ENCODE peak calls at places on chromosomes 2 and 18, in nine cellular contexts. One of them, this sample, is unnamed.

GRCh38 chr2:201707753-201708152 is 9.3 kb upstream of the MPP4 start:
- DNase-seq in testis: no peak
- DNase-seq in Peyer's patch: no peak
- DNase-seq in right atrium auricular region: no peak
- DNase-seq in tibial artery: no peak
- DNase-seq in BE2C: no peak
- DNase-seq in osteoblast: peak; percentile 21
- DNase-seq in HCT116: no peak
- DNase-seq in GM23338: no peak
- DNase-seq in this sample: no peak

GRCh38 chr18:77711096-77711495 is 461.4 kb downstream of the GALR1 start:
- DNase-seq in testis: no peak
- DNase-seq in Peyer's patch: no peak
- DNase-seq in right atrium auricular region: no peak
- DNase-seq in tibial artery: no peak
- DNase-seq in BE2C: no peak
- DNase-seq in osteoblast: no peak
- DNase-seq in HCT116: no peak
- DNase-seq in GM23338: peak; percentile 14
- DNase-seq in this sample: no peak

GRCh38 chr2:3387011-3387410 is 7.5 kb downstream of the TRAPPC12 start:
- DNase-seq in testis: no peak
- DNase-seq in Peyer's patch: no peak
- DNase-seq in right atrium auricular region: no peak
- DNase-seq in tibial artery: no peak
- DNase-seq in BE2C: no peak
- DNase-seq in osteoblast: no peak
- DNase-seq in HCT116: no peak
- DNase-seq in GM23338: no peak
- DNase-seq in this sample: no peak

GRCh38 chr2:152350155-152350679 is 15.2 kb downstream of the FMNL2 start:
- DNase-seq in testis: no peak
- DNase-seq in Peyer's patch: no peak
- DNase-seq in right atrium auricular region: no peak
- DNase-seq in tibial artery: no peak
- DNase-seq in BE2C: no peak
- DNase-seq in osteoblast: no peak
- DNase-seq in HCT116: no peak
- DNase-seq in GM23338: no peak
- DNase-seq in this sample: no peak

GRCh38 chr2:156663757-156664409 is 227.7 kb downstream of the GPD2 start:
- DNase-seq in testis: no peak
- DNase-seq in Peyer's patch: no peak
- DNase-seq in right atrium auricular region: no peak
- DNase-seq in tibial artery: no peak
- DNase-seq in BE2C: no peak
- DNase-seq in osteoblast: peak; percentile 53
- DNase-seq in HCT116: no peak
- DNase-seq in GM23338: peak; percentile 24
- DNase-seq in this sample: no peak

GRCh38 chr2:195533771-195534642 is 123.0 kb upstream of the SLC39A10 start:
- DNase-seq in testis: peak; percentile 60
- DNase-seq in Peyer's patch: no peak
- DNase-seq in right atrium auricular region: peak; percentile 80
- DNase-seq in tibial artery: peak; percentile 83
- DNase-seq in BE2C: peak; percentile 82
- DNase-seq in osteoblast: peak; percentile 84
- DNase-seq in HCT116: peak; percentile 61
- DNase-seq in GM23338: peak; percentile 11
- DNase-seq in this sample: peak; percentile 71

GRCh38 chr2:34266908-34267697 is 668.0 kb upstream of the FAM98A start:
- DNase-seq in testis: no peak
- DNase-seq in Peyer's patch: no peak
- DNase-seq in right atrium auricular region: no peak
- DNase-seq in tibial artery: no peak
- DNase-seq in BE2C: peak; percentile 21
- DNase-seq in osteoblast: no peak
- DNase-seq in HCT116: no peak
- DNase-seq in GM23338: peak; percentile 5
- DNase-seq in this sample: no peak

GRCh38 chr2:62198237-62198633 is 2.3 kb downstream of the B3GNT2 start:
- DNase-seq in testis: no peak
- DNase-seq in Peyer's patch: no peak
- DNase-seq in right atrium auricular region: no peak
- DNase-seq in tibial artery: no peak
- DNase-seq in BE2C: no peak
- DNase-seq in osteoblast: no peak
- DNase-seq in HCT116: no peak
- DNase-seq in GM23338: no peak
- DNase-seq in this sample: no peak

GRCh38 chr2:176161817-176162626 is 4.9 kb downstream of the HOXD3 start:
- DNase-seq in testis: no peak
- DNase-seq in Peyer's patch: no peak
- DNase-seq in right atrium auricular region: no peak
- DNase-seq in tibial artery: no peak
- DNase-seq in BE2C: no peak
- DNase-seq in osteoblast: peak; percentile 97
- DNase-seq in HCT116: no peak
- DNase-seq in GM23338: peak; percentile 13
- DNase-seq in this sample: no peak
- H3K27me3 ChIP-seq in testis: no peaks in the 10 kb centered on the region
- H3K27me3 ChIP-seq in Peyer's patch: no peaks in the 10 kb centered on the region
- H3K27me3 ChIP-seq in right atrium auricular region: peaks cover 87% of the 10 kb centered on the region
- H3K27me3 ChIP-seq in tibial artery: no peaks in the 10 kb centered on the region
- H3K27me3 ChIP-seq in BE2C: no peaks in the 10 kb centered on the region
- H3K27me3 ChIP-seq in osteoblast: peaks cover 80% of the 10 kb centered on the region
- H3K27me3 ChIP-seq in HCT116: no peaks in the 10 kb centered on the region
- H3K27me3 ChIP-seq in GM23338: peaks cover 100% of the 10 kb centered on the region
- H3K27me3 ChIP-seq in this sample: peaks cover 43% of the 10 kb centered on the region

GRCh38 chr18:70310560-70311320 is 21.9 kb downstream of the SOCS6 start:
- DNase-seq in testis: no peak
- DNase-seq in Peyer's patch: no peak
- DNase-seq in right atrium auricular region: no peak
- DNase-seq in tibial artery: no peak
- DNase-seq in BE2C: no peak
- DNase-seq in osteoblast: no peak
- DNase-seq in HCT116: no peak
- DNase-seq in GM23338: no peak
- DNase-seq in this sample: no peak
- H3K4me1 ChIP-seq in testis: no peaks in the 10 kb centered on the region
- H3K4me1 ChIP-seq in Peyer's patch: peaks cover 8% of the 10 kb centered on the region
- H3K4me1 ChIP-seq in right atrium auricular region: peaks cover 18% of the 10 kb centered on the region
- H3K4me1 ChIP-seq in tibial artery: no peaks in the 10 kb centered on the region
- H3K4me1 ChIP-seq in BE2C: no peaks in the 10 kb centered on the region
- H3K4me1 ChIP-seq in osteoblast: no peaks in the 10 kb centered on the region
- H3K4me1 ChIP-seq in HCT116: peaks cover 15% of the 10 kb centered on the region
- H3K4me1 ChIP-seq in GM23338: no peaks in the 10 kb centered on the region
- H3K4me1 ChIP-seq in this sample: no peaks in the 10 kb centered on the region

GRCh38 chr2:153477641-153478288 is 797 bp downstream of the RPRM start:
- DNase-seq in testis: no peak
- DNase-seq in Peyer's patch: peak; percentile 49
- DNase-seq in right atrium auricular region: no peak
- DNase-seq in tibial artery: no peak
- DNase-seq in BE2C: no peak
- DNase-seq in osteoblast: peak; percentile 76
- DNase-seq in HCT116: no peak
- DNase-seq in GM23338: peak; percentile 62
- DNase-seq in this sample: no peak

GRCh38 chr2:153477096-153477555 is 1.4 kb downstream of the RPRM start:
- DNase-seq in testis: no peak
- DNase-seq in Peyer's patch: peak; percentile 37
- DNase-seq in right atrium auricular region: no peak
- DNase-seq in tibial artery: no peak
- DNase-seq in BE2C: peak; percentile 12
- DNase-seq in osteoblast: peak; percentile 37
- DNase-seq in HCT116: no peak
- DNase-seq in GM23338: peak; percentile 39
- DNase-seq in this sample: no peak

GRCh38 chr2:153478289-153479261 is at the start of gene RPRM:
- DNase-seq in testis: peak; percentile 84
- DNase-seq in Peyer's patch: peak; percentile 79
- DNase-seq in right atrium auricular region: no peak
- DNase-seq in tibial artery: peak; percentile 46
- DNase-seq in BE2C: peak; percentile 64
- DNase-seq in osteoblast: peak; percentile 91
- DNase-seq in HCT116: peak; percentile 29
- DNase-seq in GM23338: peak; percentile 67
- DNase-seq in this sample: peak; percentile 57

GRCh38 chr2:153476491-153477095 is 2.0 kb downstream of the RPRM start:
- DNase-seq in testis: no peak
- DNase-seq in Peyer's patch: no peak
- DNase-seq in right atrium auricular region: no peak
- DNase-seq in tibial artery: no peak
- DNase-seq in BE2C: no peak
- DNase-seq in osteoblast: peak; percentile 29
- DNase-seq in HCT116: no peak
- DNase-seq in GM23338: peak; percentile 36
- DNase-seq in this sample: no peak

DNA sequence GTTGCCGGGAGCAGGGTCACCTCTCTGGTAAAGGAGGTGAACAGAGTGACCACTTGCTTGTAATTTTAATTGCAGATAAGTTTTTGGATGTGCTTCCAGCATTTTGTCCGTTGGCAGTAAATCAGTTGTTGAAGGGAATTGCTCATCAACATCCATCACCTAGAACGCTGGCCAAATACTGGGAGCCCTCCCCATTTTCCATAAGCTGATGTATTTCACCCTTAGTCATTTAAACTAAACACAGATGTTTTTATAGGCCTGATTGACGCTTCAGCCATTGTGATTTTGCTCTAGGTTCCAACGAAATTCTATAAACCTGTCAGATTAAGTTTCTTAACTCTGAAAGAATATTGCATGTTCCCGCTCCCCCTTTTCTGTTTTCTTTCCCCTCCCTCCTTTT is 965 bp upstream of the RPRM start:
- DNase-seq in testis: no peak
- DNase-seq in Peyer's patch: no peak
- DNase-seq in right atrium auricular region: no peak
- DNase-seq in tibial artery: no peak
- DNase-seq in BE2C: no peak
- DNase-seq in osteoblast: peak; percentile 79
- DNase-seq in HCT116: no peak
- DNase-seq in GM23338: no peak
- DNase-seq in this sample: no peak
- H3K27me3 ChIP-seq in testis: peaks cover 4% of the 10 kb centered on the region
- H3K27me3 ChIP-seq in Peyer's patch: no peaks in the 10 kb centered on the region
- H3K27me3 ChIP-seq in right atrium auricular region: peaks cover 23% of the 10 kb centered on the region
- H3K27me3 ChIP-seq in tibial artery: no peaks in the 10 kb centered on the region
- H3K27me3 ChIP-seq in BE2C: peaks cover 34% of the 10 kb centered on the region
- H3K27me3 ChIP-seq in osteoblast: peaks cover 33% of the 10 kb centered on the region
- H3K27me3 ChIP-seq in HCT116: no peaks in the 10 kb centered on the region
- H3K27me3 ChIP-seq in GM23338: peaks cover 15% of the 10 kb centered on the region
- H3K27me3 ChIP-seq in this sample: peaks cover 23% of the 10 kb centered on the region

DNA sequence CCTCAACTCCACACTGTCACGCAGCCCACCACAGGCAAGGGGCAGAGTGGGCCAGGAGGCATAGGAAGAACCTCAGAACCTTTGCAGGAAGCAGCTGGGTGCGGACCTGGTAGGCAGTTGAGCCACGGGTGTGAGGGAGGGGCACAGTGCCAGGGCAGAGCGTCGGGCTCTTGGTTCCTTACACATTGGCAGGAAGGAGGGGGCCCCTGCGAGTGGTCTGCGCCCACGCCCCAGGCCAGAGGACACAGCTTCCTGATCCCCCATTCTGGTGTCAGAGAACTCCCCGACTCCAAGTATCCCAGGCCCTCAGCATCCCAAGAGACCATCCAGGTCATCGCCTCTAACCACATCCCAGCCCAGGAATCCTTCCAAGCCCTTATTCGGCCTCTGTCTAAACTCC is 61.5 kb downstream of the TNS1 start:
- DNase-seq in testis: no peak
- DNase-seq in Peyer's patch: no peak
- DNase-seq in right atrium auricular region: no peak
- DNase-seq in tibial artery: no peak
- DNase-seq in BE2C: no peak
- DNase-seq in osteoblast: peak; percentile 94
- DNase-seq in HCT116: no peak
- DNase-seq in GM23338: no peak
- DNase-seq in this sample: no peak
- H3K4me1 ChIP-seq in testis: peaks cover 24% of the 10 kb centered on the region
- H3K4me1 ChIP-seq in Peyer's patch: peaks cover 42% of the 10 kb centered on the region
- H3K4me1 ChIP-seq in right atrium auricular region: peaks cover 94% of the 10 kb centered on the region
- H3K4me1 ChIP-seq in tibial artery: peaks cover 55% of the 10 kb centered on the region
- H3K4me1 ChIP-seq in BE2C: peaks cover 24% of the 10 kb centered on the region
- H3K4me1 ChIP-seq in osteoblast: peaks cover 75% of the 10 kb centered on the region
- H3K4me1 ChIP-seq in HCT116: peaks cover 9% of the 10 kb centered on the region
- H3K4me1 ChIP-seq in GM23338: peaks cover 25% of the 10 kb centered on the region
- H3K4me1 ChIP-seq in this sample: no peaks in the 10 kb centered on the region

GRCh38 chr2:176109226-176109954 is 2.3 kb downstream of the HOXD11 start:
- DNase-seq in testis: no peak
- DNase-seq in Peyer's patch: no peak
- DNase-seq in right atrium auricular region: no peak
- DNase-seq in tibial artery: no peak
- DNase-seq in BE2C: no peak
- DNase-seq in osteoblast: peak; percentile 80
- DNase-seq in HCT116: no peak
- DNase-seq in GM23338: no peak
- DNase-seq in this sample: no peak
- H3K27me3 ChIP-seq in testis: no peaks in the 10 kb centered on the region
- H3K27me3 ChIP-seq in Peyer's patch: no peaks in the 10 kb centered on the region
- H3K27me3 ChIP-seq in right atrium auricular region: peaks cover 92% of the 10 kb centered on the region
- H3K27me3 ChIP-seq in tibial artery: peaks cover 19% of the 10 kb centered on the region
- H3K27me3 ChIP-seq in BE2C: peaks cover 68% of the 10 kb centered on the region
- H3K27me3 ChIP-seq in osteoblast: peaks cover 91% of the 10 kb centered on the region
- H3K27me3 ChIP-seq in HCT116: no peaks in the 10 kb centered on the region
- H3K27me3 ChIP-seq in GM23338: peaks cover 99% of the 10 kb centered on the region
- H3K27me3 ChIP-seq in this sample: peaks cover 49% of the 10 kb centered on the region

GRCh38 chr2:36455011-36455410 is 99.4 kb downstream of the CRIM1 start:
- DNase-seq in testis: no peak
- DNase-seq in Peyer's patch: no peak
- DNase-seq in right atrium auricular region: no peak
- DNase-seq in tibial artery: no peak
- DNase-seq in BE2C: no peak
- DNase-seq in osteoblast: no peak
- DNase-seq in HCT116: no peak
- DNase-seq in GM23338: no peak
- DNase-seq in this sample: no peak
- H3K4me1 ChIP-seq in testis: peaks cover 11% of the 10 kb centered on the region
- H3K4me1 ChIP-seq in Peyer's patch: peaks cover 24% of the 10 kb centered on the region
- H3K4me1 ChIP-seq in right atrium auricular region: peaks cover 61% of the 10 kb centered on the region
- H3K4me1 ChIP-seq in tibial artery: peaks cover 87% of the 10 kb centered on the region
- H3K4me1 ChIP-seq in BE2C: no peaks in the 10 kb centered on the region
- H3K4me1 ChIP-seq in osteoblast: peaks cover 97% of the 10 kb centered on the region
- H3K4me1 ChIP-seq in HCT116: peaks cover 6% of the 10 kb centered on the region
- H3K4me1 ChIP-seq in GM23338: peaks cover 55% of the 10 kb centered on the region
- H3K4me1 ChIP-seq in this sample: no peaks in the 10 kb centered on the region

DNA sequence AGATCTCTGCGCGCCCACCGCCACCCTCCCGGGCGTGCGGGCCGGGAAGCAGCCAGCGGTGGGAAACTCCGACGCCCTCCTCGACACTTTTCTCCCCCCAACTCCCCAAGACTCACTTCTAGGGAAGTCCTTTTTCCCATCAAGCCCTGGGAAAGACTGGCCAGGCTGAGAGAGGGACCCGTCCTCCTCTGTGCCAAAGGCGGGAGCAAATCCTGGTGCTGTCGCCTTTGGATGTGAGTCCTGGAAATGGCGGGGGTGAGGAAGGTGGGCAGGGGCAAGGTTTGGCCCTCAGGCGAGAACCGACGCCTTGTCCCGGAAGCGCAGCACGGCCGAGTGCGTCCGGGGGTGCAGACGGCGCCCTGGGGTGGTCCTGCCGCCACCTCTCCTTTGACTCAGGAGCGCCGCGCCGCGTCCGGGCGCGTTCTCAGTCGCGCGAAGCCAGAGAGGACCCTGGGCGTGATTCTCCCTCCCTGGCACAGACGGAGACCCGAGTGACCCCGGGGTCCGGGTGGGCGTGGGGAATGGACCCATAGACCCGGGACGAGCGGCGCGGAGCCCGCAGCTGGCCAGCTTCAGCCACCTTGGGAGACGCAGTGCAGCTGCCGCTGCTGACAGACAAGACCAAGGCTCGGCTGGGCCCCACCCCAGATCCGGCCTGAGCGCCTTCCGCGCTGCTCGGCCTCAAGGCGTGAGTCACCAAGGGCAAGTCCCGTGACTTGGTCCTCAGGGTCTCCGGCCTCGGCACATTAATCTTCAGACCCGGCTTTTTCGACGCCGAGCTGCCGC is 3.5 kb upstream of the LBX2 start:
- DNase-seq in testis: peak; percentile 64
- DNase-seq in Peyer's patch: peak; percentile 91
- DNase-seq in right atrium auricular region: peak; percentile 96
- DNase-seq in tibial artery: peak; percentile 87
- DNase-seq in BE2C: no peak
- DNase-seq in osteoblast: peak; percentile 99
- DNase-seq in HCT116: peak; percentile 57
- DNase-seq in GM23338: peak; percentile 73
- DNase-seq in this sample: peak; percentile 75
- H3K27me3 ChIP-seq in testis: no peaks in the 10 kb centered on the region
- H3K27me3 ChIP-seq in Peyer's patch: no peaks in the 10 kb centered on the region
- H3K27me3 ChIP-seq in right atrium auricular region: peaks cover 17% of the 10 kb centered on the region
- H3K27me3 ChIP-seq in tibial artery: no peaks in the 10 kb centered on the region
- H3K27me3 ChIP-seq in BE2C: no peaks in the 10 kb centered on the region
- H3K27me3 ChIP-seq in osteoblast: no peaks in the 10 kb centered on the region
- H3K27me3 ChIP-seq in HCT116: no peaks in the 10 kb centered on the region
- H3K27me3 ChIP-seq in GM23338: peaks cover 92% of the 10 kb centered on the region
- H3K27me3 ChIP-seq in this sample: peaks cover 2% of the 10 kb centered on the region